ENCODE peak calls at places on chromosome 17, in eight cellular contexts. One of them, this sample, is unnamed.

GRCh38 chr17:76233588-76234353 is 6.5 kb downstream of the RNF157 start:
- DNase-seq in IMR-90: no peak
- DNase-seq in pancreas: no peak
- DNase-seq in AG10803: no peak
- DNase-seq in upper lobe of right lung: no peak
- DNase-seq in WTC11: no peak
- DNase-seq in cardiac fibroblast: no peak
- DNase-seq in fibroblast of pulmonary artery: no peak
- DNase-seq in this sample: no peak

GRCh38 chr17:1480747-1481465 is 11.6 kb downstream of the MYO1C start:
- DNase-seq in upper lobe of right lung: no peak
- DNase-seq in cardiac fibroblast: no peak
- DNase-seq in pancreas: no peak
- DNase-seq in IMR-90: peak
- DNase-seq in WTC11: no peak
- DNase-seq in fibroblast of pulmonary artery: no peak
- DNase-seq in AG10803: peak
- DNase-seq in this sample: no peak

GRCh38 chr17:4101127-4101798 is 41.6 kb downstream of the ZZEF1 start:
- DNase-seq in upper lobe of right lung: no peak
- DNase-seq in AG10803: peak
- DNase-seq in pancreas: no peak
- DNase-seq in WTC11: no peak
- DNase-seq in IMR-90: peak
- DNase-seq in cardiac fibroblast: peak
- DNase-seq in fibroblast of pulmonary artery: peak
- DNase-seq in this sample: no peak

GRCh38 chr17:7674934-7675333 is 12.4 kb downstream of the TP53 start:
- DNase-seq in cardiac fibroblast: no peak
- DNase-seq in fibroblast of pulmonary artery: no peak
- DNase-seq in WTC11: no peak
- DNase-seq in AG10803: no peak
- DNase-seq in IMR-90: no peak
- DNase-seq in pancreas: no peak
- DNase-seq in upper lobe of right lung: no peak
- DNase-seq in this sample: no peak

GRCh38 chr17:38705803-38706624 is 941 bp downstream of the MLLT6 start:
- DNase-seq in upper lobe of right lung: peak
- DNase-seq in AG10803: peak
- DNase-seq in pancreas: peak
- DNase-seq in cardiac fibroblast: peak
- DNase-seq in WTC11: peak
- DNase-seq in IMR-90: no peak
- DNase-seq in fibroblast of pulmonary artery: peak
- DNase-seq in this sample: peak

GRCh38 chr17:67821871-67822367 is 3.4 kb upstream of the BPTF start:
- DNase-seq in WTC11: no peak
- DNase-seq in upper lobe of right lung: no peak
- DNase-seq in pancreas: no peak
- DNase-seq in cardiac fibroblast: no peak
- DNase-seq in fibroblast of pulmonary artery: no peak
- DNase-seq in AG10803: no peak
- DNase-seq in IMR-90: no peak
- DNase-seq in this sample: no peak

GRCh38 chr17:15479697-15480096 is 12.3 kb upstream of the CDRT4 start:
- DNase-seq in cardiac fibroblast: no peak
- DNase-seq in WTC11: no peak
- DNase-seq in pancreas: no peak
- DNase-seq in AG10803: peak
- DNase-seq in IMR-90: peak
- DNase-seq in fibroblast of pulmonary artery: peak
- DNase-seq in upper lobe of right lung: no peak
- DNase-seq in this sample: no peak

GRCh38 chr17:77507116-77507885 is 366.5 kb downstream of the SEC14L1 start:
- DNase-seq in fibroblast of pulmonary artery: no peak
- DNase-seq in upper lobe of right lung: peak
- DNase-seq in cardiac fibroblast: no peak
- DNase-seq in AG10803: no peak
- DNase-seq in WTC11: peak
- DNase-seq in pancreas: no peak
- DNase-seq in IMR-90: no peak
- DNase-seq in this sample: no peak

GRCh38 chr17:29588561-29589411 is 662 bp downstream of the GIT1 start:
- DNase-seq in WTC11: no peak
- DNase-seq in cardiac fibroblast: peak
- DNase-seq in fibroblast of pulmonary artery: peak
- DNase-seq in upper lobe of right lung: peak
- DNase-seq in IMR-90: peak
- DNase-seq in pancreas: no peak
- DNase-seq in AG10803: no peak
- DNase-seq in this sample: peak

GRCh38 chr17:46199379-46199778 is 6.2 kb upstream of the KANSL1 start:
- DNase-seq in WTC11: no peak
- DNase-seq in upper lobe of right lung: no peak
- DNase-seq in fibroblast of pulmonary artery: no peak
- DNase-seq in AG10803: peak
- DNase-seq in pancreas: no peak
- DNase-seq in cardiac fibroblast: peak
- DNase-seq in IMR-90: peak
- DNase-seq in this sample: no peak

GRCh38 chr17:48578616-48579560 is 738 bp upstream of the HOXB4 start:
- DNase-seq in upper lobe of right lung: no peak
- DNase-seq in fibroblast of pulmonary artery: no peak
- DNase-seq in AG10803: no peak
- DNase-seq in WTC11: no peak
- DNase-seq in cardiac fibroblast: no peak
- DNase-seq in IMR-90: peak
- DNase-seq in pancreas: no peak
- DNase-seq in this sample: no peak

GRCh38 chr17:13351046-13351445 is 250.7 kb downstream of the HS3ST3A1 start:
- DNase-seq in upper lobe of right lung: no peak
- DNase-seq in cardiac fibroblast: peak
- DNase-seq in AG10803: peak
- DNase-seq in fibroblast of pulmonary artery: no peak
- DNase-seq in pancreas: no peak
- DNase-seq in WTC11: no peak
- DNase-seq in IMR-90: peak
- DNase-seq in this sample: no peak

GRCh38 chr17:57776366-57776765 is 31.3 kb upstream of the CCDC182 start:
- DNase-seq in upper lobe of right lung: no peak
- DNase-seq in WTC11: no peak
- DNase-seq in fibroblast of pulmonary artery: no peak
- DNase-seq in cardiac fibroblast: no peak
- DNase-seq in pancreas: no peak
- DNase-seq in AG10803: no peak
- DNase-seq in IMR-90: no peak
- DNase-seq in this sample: no peak

GRCh38 chr17:5592382-5592781 is 8.1 kb upstream of the NLRP1 start:
- DNase-seq in fibroblast of pulmonary artery: peak
- DNase-seq in WTC11: no peak
- DNase-seq in IMR-90: peak
- DNase-seq in AG10803: peak
- DNase-seq in pancreas: no peak
- DNase-seq in cardiac fibroblast: peak
- DNase-seq in upper lobe of right lung: no peak
- DNase-seq in this sample: no peak

GRCh38 chr17:2174471-2175293 is 119.8 kb downstream of the HIC1 start:
- DNase-seq in cardiac fibroblast: peak
- DNase-seq in fibroblast of pulmonary artery: peak
- DNase-seq in upper lobe of right lung: peak
- DNase-seq in IMR-90: peak
- DNase-seq in AG10803: peak
- DNase-seq in WTC11: no peak
- DNase-seq in pancreas: no peak
- DNase-seq in this sample: peak

GRCh38 chr17:61534414-61534813 is 56.6 kb downstream of the NACA2 start:
- DNase-seq in pancreas: no peak
- DNase-seq in IMR-90: no peak
- DNase-seq in WTC11: no peak
- DNase-seq in cardiac fibroblast: no peak
- DNase-seq in AG10803: no peak
- DNase-seq in fibroblast of pulmonary artery: no peak
- DNase-seq in upper lobe of right lung: no peak
- DNase-seq in this sample: no peak

GRCh38 chr17:4645642-4646041 is 4.2 kb upstream of the ALOX15 start:
- DNase-seq in fibroblast of pulmonary artery: no peak
- DNase-seq in AG10803: no peak
- DNase-seq in pancreas: no peak
- DNase-seq in WTC11: no peak
- DNase-seq in IMR-90: no peak
- DNase-seq in cardiac fibroblast: no peak
- DNase-seq in upper lobe of right lung: peak
- DNase-seq in this sample: no peak

GRCh38 chr17:59848778-59849177 is 44.0 kb downstream of the TUBD1 start:
- DNase-seq in pancreas: peak
- DNase-seq in AG10803: peak
- DNase-seq in IMR-90: peak
- DNase-seq in WTC11: no peak
- DNase-seq in cardiac fibroblast: peak
- DNase-seq in upper lobe of right lung: peak
- DNase-seq in fibroblast of pulmonary artery: peak
- DNase-seq in this sample: no peak

GRCh38 chr17:47802341-47803022 is 19.1 kb downstream of the OSBPL7 start:
- DNase-seq in cardiac fibroblast: peak
- DNase-seq in fibroblast of pulmonary artery: peak
- DNase-seq in upper lobe of right lung: no peak
- DNase-seq in WTC11: peak
- DNase-seq in IMR-90: peak
- DNase-seq in pancreas: no peak
- DNase-seq in AG10803: peak
- DNase-seq in this sample: peak

DNA sequence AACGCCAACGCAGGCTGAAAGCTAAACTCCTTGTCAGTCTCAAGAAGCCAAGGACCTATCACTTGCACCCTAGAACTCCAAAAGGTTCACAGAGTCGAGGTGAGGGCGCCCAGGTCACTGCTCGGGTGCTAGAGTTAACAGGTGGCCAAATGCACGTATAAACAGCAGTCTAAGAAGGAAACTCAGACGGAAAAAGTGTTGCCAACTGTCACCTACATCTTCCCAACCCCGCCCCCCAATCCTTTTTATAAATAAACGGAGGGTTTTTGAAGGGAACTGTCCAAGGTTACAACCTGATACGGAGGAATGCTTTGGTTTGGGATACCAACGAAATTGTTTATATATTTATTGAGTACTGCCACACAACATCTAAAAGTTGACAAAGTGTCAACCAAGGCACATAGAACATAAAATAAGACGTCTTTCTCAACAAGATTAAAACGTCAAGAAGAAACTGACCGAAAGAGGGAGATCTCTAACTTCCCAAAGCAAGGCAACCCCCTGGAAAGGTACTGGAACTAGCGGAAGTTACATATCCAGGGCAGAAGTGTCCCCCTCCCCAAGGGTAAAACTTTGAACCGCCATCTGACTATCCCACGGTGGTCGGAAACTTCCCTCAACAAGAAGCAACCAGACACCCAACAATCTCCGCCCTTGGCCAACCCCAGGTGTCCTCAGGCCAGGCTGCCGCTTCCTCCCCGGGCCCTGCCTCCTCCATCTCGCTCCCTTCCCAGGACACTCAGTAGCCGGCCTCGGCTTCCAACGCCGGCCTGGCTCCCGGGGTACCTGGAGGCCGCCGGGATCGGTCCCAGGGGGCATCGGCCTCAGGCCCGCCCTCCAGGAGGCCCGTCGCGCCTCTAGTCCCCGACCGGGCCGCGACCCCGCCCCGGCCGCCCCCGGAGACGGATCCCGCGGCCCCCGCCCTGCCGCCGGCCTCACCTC is 982 bp downstream of the SPAG9 start:
- DNase-seq in cardiac fibroblast: peak
- DNase-seq in AG10803: peak
- DNase-seq in pancreas: peak
- DNase-seq in upper lobe of right lung: peak
- DNase-seq in WTC11: peak
- DNase-seq in IMR-90: peak
- DNase-seq in fibroblast of pulmonary artery: peak
- DNase-seq in this sample: peak
- TF ChIP-seq CTCF in cardiac fibroblast: peak
- TF ChIP-seq CTCF in AG10803: peak
- TF ChIP-seq CTCF in pancreas: no peak
- TF ChIP-seq CTCF in upper lobe of right lung: peak
- TF ChIP-seq CTCF in WTC11: no peak
- TF ChIP-seq CTCF in IMR-90: peak
- TF ChIP-seq CTCF in fibroblast of pulmonary artery: peak
- TF ChIP-seq CTCF in this sample: no peak

DNA sequence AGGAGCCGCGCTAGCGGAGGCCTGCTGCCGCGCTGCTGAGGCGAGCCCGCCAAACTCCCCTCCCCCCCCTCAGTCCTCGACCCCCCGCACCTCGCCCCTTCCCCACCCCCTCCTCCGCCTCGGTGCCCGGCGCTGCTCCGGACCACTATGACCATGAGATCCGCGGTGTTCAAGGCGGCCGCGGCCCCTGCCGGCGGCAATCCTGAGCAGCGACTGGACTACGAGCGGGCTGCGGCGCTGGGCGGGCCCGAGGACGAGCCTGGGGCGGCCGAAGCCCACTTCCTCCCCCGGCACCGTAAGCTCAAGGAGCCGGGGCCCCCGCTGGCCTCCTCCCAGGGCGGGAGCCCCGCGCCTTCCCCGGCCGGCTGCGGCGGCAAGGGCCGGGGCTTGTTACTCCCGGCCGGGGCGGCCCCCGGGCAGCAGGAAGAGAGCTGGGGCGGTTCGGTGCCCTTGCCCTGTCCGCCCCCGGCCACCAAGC is 734 bp downstream of the MSL1 start:
- DNase-seq in upper lobe of right lung: peak
- DNase-seq in AG10803: peak
- DNase-seq in IMR-90: peak
- DNase-seq in pancreas: no peak
- DNase-seq in WTC11: peak
- DNase-seq in cardiac fibroblast: peak
- DNase-seq in fibroblast of pulmonary artery: no peak
- DNase-seq in this sample: peak
- TF ChIP-seq CTCF in upper lobe of right lung: peak
- TF ChIP-seq CTCF in AG10803: peak
- TF ChIP-seq CTCF in IMR-90: peak
- TF ChIP-seq CTCF in pancreas: no peak
- TF ChIP-seq CTCF in WTC11: no peak
- TF ChIP-seq CTCF in cardiac fibroblast: peak
- TF ChIP-seq CTCF in fibroblast of pulmonary artery: peak
- TF ChIP-seq CTCF in this sample: no peak

GRCh38 chr17:73998246-73999220 is 204.9 kb upstream of the RPL38 start:
- DNase-seq in WTC11: peak
- DNase-seq in cardiac fibroblast: no peak
- DNase-seq in pancreas: peak
- DNase-seq in fibroblast of pulmonary artery: no peak
- DNase-seq in upper lobe of right lung: peak
- DNase-seq in AG10803: no peak
- DNase-seq in IMR-90: no peak
- DNase-seq in this sample: peak
- TF ChIP-seq CTCF in WTC11: peak
- TF ChIP-seq CTCF in cardiac fibroblast: peak
- TF ChIP-seq CTCF in pancreas: peak
- TF ChIP-seq CTCF in fibroblast of pulmonary artery: peak
- TF ChIP-seq CTCF in upper lobe of right lung: peak
- TF ChIP-seq CTCF in AG10803: peak
- TF ChIP-seq CTCF in IMR-90: no peak
- TF ChIP-seq CTCF in this sample: peak

DNA sequence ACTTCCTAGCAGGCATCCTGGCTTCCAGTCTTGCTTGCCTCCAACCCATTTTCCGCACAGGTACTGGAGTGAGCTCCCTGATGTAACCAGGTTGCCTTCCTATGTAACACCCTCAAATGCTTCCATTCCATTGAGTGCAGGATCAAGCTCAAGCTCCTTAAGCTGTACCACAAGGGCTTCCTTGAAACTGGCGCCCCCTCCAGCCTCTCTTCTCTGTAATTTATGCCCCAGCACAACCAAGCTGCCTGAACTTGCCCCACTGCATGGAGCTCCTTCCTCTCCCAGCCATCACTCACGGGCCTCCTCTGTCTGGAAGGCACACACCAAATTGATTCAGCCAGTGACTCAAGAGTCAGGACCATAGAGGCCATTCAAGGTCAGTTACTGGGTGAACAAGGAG is 234.8 kb upstream of the RPL38 start:
- DNase-seq in IMR-90: no peak
- DNase-seq in WTC11: no peak
- DNase-seq in fibroblast of pulmonary artery: no peak
- DNase-seq in AG10803: no peak
- DNase-seq in pancreas: no peak
- DNase-seq in cardiac fibroblast: no peak
- DNase-seq in upper lobe of right lung: no peak
- DNase-seq in this sample: no peak
- TF ChIP-seq CTCF in IMR-90: no peak
- TF ChIP-seq CTCF in WTC11: no peak
- TF ChIP-seq CTCF in fibroblast of pulmonary artery: no peak
- TF ChIP-seq CTCF in AG10803: no peak
- TF ChIP-seq CTCF in pancreas: no peak
- TF ChIP-seq CTCF in cardiac fibroblast: no peak
- TF ChIP-seq CTCF in upper lobe of right lung: no peak
- TF ChIP-seq CTCF in this sample: no peak

This sample was measured in endothelial cell.